ENCODE peak calls at places on chromosomes 12 and 14, in nine cellular contexts. O, L, S, T, Q, D, M, W and H are unnamed samples.

GRCh38 chr12:128570191-128571065 is 253.3 kb downstream of the SLC15A4 start:
- DNase-seq in O (no peak), S (no peak), D (no peak), M (no peak), T (no peak), Q (no peak), W (no peak), L (no peak), H (no peak)

GRCh38 chr12:77979597-77980250 is 149.0 kb downstream of the NAV3 start:
- DNase-seq in O (no peak), W (no peak), M (no peak), T (peak), L (no peak), S (peak), Q (no peak), D (no peak), H (peak)

GRCh38 chr12:119500209-119500608 is 93.4 kb upstream of the TMEM233 start:
- DNase-seq in W (no peak), D (no peak), S (no peak), O (no peak), M (no peak), T (no peak), L (no peak), Q (no peak), H (no peak)

GRCh38 chr12:5922500-5922899 is 22.6 kb downstream of the ANO2 start:
- DNase-seq in O (no peak), Q (no peak), M (no peak), W (no peak), T (no peak), D (no peak), S (no peak), L (no peak), H (no peak)

GRCh38 chr14:100673085-100673806 is 53.4 kb upstream of the DLK1 start:
- DNase-seq in W (peak), O (peak), D (no peak), Q (no peak), T (no peak), M (no peak), L (no peak), S (no peak), H (no peak)

GRCh38 chr12:48973992-48974673 is 2.6 kb upstream of the WNT10B start:
- DNase-seq in O (peak), L (no peak), D (no peak), T (peak), Q (no peak), W (peak), M (no peak), S (peak), H (peak)

GRCh38 chr14:100677152-100677924 is 49.4 kb upstream of the DLK1 start:
- DNase-seq in M (no peak), W (no peak), Q (no peak), S (no peak), L (no peak), D (peak), T (no peak), O (no peak), H (peak)

GRCh38 chr14:74161526-74162158 is 76.9 kb downstream of the LIN52 start:
- DNase-seq in Q (no peak), M (no peak), O (no peak), S (no peak), L (no peak), T (no peak), W (no peak), D (no peak), H (no peak)

GRCh38 chr12:24730461-24730896 is 218.4 kb downstream of the BCAT1 start:
- DNase-seq in W (no peak), O (no peak), L (no peak), Q (no peak), S (no peak), M (no peak), T (no peak), D (no peak), H (no peak)

GRCh38 chr12:107328442-107329133 is 235.2 kb upstream of the CRY1 start:
- DNase-seq in O (no peak), S (peak), T (peak), D (no peak), M (peak), Q (no peak), W (no peak), L (no peak), H (peak)

GRCh38 chr14:53613404-53614253 is 343.0 kb downstream of the BMP4 start:
- DNase-seq in S (peak), Q (no peak), L (no peak), D (no peak), W (no peak), M (peak), T (no peak), O (peak), H (no peak)

GRCh38 chr14:90651405-90651804 is 164.8 kb downstream of the TTC7B start:
- DNase-seq in Q (no peak), W (no peak), L (no peak), M (no peak), O (no peak), T (no peak), S (no peak), D (no peak), H (no peak)
- H3K4me3 ChIP-seq in Q (no peak), W (no peak), L (no peak), M (no peak), O (no peak), T (no peak), S (no peak), D (no peak), H (no peak)

DNA sequence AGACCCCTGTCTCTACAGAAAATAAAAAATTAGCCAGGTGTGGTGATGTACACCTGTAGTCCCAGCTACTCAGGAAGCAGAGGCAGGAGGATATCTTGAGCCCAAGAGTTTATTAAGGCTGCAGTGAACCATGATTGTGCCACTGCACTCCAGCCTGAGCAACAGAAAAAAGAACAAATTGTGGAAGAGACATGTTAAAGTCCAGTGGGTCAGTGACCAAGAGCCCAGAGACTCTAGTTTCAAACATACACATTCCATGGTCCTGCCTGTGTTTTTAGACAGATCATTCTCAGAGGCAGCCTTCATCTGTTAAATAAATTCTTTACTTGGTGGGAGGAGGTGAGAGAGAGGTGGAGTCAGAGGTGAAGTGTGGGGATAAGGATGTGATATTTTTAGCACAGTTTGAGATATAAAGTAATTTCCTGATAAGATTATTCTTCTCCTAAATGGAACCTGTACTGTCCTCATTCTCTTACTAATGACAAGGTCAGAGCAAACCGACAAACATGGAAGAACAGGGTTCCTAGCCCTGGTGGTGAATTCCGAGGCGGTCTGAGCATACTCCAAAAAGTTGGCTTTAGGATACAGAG is 48.7 kb downstream of the RASSF3 start:
- DNase-seq in S (no peak), Q (no peak), T (no peak), M (no peak), W (no peak), O (no peak), L (no peak), D (no peak), H (no peak)
- H3K4me3 ChIP-seq in S (no peak), Q (no peak), T (no peak), M (no peak), W (no peak), O (no peak), L (no peak), D (no peak), H (no peak)

GRCh38 chr14:20215196-20215595 is 8.3 kb upstream of the OR11H6 start:
- DNase-seq in M (no peak), D (no peak), W (no peak), O (no peak), T (peak), S (no peak), Q (no peak), L (no peak), H (no peak)

GRCh38 chr14:20223410-20223809 is at the start of gene OR11H6:
- DNase-seq in S (no peak), M (no peak), L (no peak), Q (no peak), O (no peak), T (no peak), W (no peak), D (no peak), H (no peak)

DNA sequence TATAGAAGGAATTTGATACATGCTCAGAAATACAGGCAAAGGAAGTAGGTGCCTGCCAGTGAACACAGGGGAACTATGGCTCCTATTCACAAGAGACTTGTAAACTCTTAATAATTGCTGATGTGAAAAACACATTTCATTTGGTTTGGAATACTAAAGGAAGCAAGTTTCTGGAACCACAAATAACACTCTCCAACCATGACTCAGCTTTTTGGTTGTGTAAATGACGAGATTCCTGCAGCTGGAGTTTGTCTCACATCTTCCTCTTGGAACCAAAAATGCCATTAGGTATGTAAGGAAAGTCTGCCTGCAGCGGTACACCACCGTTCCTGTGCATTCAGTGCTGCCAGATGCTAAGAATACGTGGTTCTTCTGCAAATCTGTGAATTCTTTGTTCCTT is 4.5 kb upstream of the OR11H6 start:
- DNase-seq in Q (no peak), D (no peak), T (peak), L (no peak), W (no peak), M (no peak), S (no peak), O (no peak), H (no peak)
- H3K4me3 ChIP-seq in Q (no peak), D (no peak), T (no peak), L (no peak), W (no peak), M (no peak), S (no peak), O (no peak), H (no peak)

DNA sequence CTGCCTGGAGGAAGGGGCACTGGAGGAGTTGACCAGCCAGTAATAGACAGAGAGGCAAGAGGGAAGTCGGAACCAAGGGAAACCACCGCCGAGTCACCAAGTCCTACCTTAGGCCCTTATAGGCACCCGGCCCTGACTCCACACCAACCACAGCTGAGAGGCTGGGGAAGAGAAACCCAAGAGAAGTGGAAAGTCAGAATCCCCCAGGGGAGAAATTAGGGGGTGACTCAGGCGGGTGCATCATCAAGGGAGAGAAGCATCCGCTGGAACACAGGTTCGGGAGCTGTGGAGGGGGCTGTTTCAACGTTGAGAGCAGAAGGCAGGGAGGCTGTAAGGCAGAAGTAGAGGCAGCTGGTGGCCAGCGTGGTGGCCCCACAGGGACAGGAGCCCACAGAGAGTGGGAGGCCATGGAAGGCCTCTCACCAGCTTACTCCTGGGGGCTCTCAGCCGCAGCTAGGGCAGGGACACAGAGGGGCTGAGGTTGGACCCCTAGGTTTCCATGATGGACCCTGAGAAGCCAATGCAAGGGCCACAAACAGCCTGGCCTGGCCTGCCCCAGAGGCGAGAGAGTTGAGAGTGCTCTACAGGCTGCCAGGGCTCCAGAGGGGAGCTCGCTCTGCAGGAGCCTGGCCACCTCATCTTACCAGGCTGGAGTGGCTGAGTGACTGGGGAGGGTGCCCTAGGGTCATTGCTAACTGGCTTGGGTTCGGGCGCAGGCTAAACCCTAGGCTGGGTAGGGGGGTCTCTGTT is 1.4 kb upstream of the TRMT61A start:
- DNase-seq in T (peak), Q (no peak), S (no peak), M (no peak), O (no peak), W (no peak), L (no peak), D (no peak), H (no peak)
- H3K4me3 ChIP-seq in T (peak), Q (no peak), S (no peak), M (no peak), O (no peak), W (no peak), L (peak), D (no peak), H (peak)

DNA sequence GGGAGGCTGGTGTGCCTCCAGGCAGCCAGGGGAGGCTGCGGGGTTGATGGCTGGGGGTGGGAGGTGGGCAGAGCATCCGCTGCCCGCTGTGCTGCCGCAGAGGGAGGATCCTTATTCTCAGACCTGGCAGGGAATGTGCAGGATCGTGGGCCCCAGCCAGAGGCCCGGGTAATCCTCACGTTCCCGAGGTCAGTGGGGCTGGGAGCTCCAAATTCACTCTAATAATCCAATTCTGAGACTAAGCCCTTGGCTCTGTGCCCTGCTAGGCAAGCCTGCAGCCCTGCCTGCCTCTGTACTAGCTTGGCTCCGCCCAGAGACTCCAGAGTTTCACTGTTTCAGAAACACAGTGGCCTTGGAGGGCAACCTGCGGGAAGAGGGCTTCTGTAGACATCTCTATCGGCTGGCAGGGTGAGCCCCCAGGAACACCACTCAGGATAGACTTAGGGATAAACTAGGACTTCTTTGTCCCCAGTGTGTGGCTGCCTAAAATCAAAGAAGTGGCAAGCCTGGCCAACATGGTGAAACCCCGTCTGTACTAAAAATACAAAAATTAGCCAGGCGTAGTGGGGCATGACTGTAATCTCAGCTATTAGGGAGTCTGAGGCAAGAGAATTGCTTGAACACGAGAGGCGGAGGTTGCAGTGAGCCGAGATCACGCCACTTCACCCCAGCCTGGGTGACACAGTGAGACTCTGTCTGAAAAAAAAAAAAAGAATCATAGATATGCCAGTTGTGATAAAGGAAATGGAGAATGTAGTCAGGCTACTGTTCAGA is 17.7 kb upstream of the MLEC start:
- DNase-seq in L (no peak), T (no peak), S (peak), O (peak), D (no peak), M (no peak), Q (no peak), W (no peak), H (peak)
- H3K4me3 ChIP-seq in L (peak), T (no peak), S (no peak), O (no peak), D (no peak), M (no peak), Q (no peak), W (no peak), H (no peak)

GRCh38 chr12:27972721-27973120 is at the start of gene PTHLH:
- DNase-seq in M (no peak), O (no peak), T (no peak), D (no peak), S (no peak), W (no peak), L (no peak), Q (no peak), H (no peak)

GRCh38 chr12:27975222-27976136 is 2.9 kb upstream of the PTHLH start:
- DNase-seq in M (no peak), O (peak), L (no peak), D (no peak), W (peak), Q (no peak), T (peak), S (peak), H (peak)

GRCh38 chr12:27973487-27973890 is 956 bp upstream of the PTHLH start:
- DNase-seq in S (no peak), O (no peak), D (no peak), Q (no peak), L (no peak), W (no peak), T (peak), M (no peak), H (no peak)

GRCh38 chr12:27971606-27972005 is 927 bp downstream of the PTHLH start:
- DNase-seq in T (no peak), S (no peak), L (no peak), O (no peak), M (no peak), D (no peak), W (no peak), Q (no peak), H (no peak)

GRCh38 chr12:27974735-27975221 is 2.2 kb upstream of the PTHLH start:
- DNase-seq in T (no peak), M (no peak), S (no peak), W (no peak), L (no peak), Q (no peak), O (no peak), D (no peak), H (no peak)
- H3K4me3 ChIP-seq in T (peak), M (peak), S (peak), W (no peak), L (peak), Q (no peak), O (peak), D (peak), H (peak)

GRCh38 chr14:56002876-56003625 is 115.2 kb upstream of the PELI2 start:
- DNase-seq in M (no peak), T (no peak), Q (peak), D (no peak), W (no peak), L (no peak), O (no peak), S (no peak), H (no peak)

GRCh38 chr14:56004807-56005579 is 113.2 kb upstream of the PELI2 start:
- DNase-seq in Q (no peak), L (no peak), D (peak), M (peak), S (peak), O (no peak), T (peak), W (peak), H (peak)

GRCh38 chr14:56002316-56002715 is 115.9 kb upstream of the PELI2 start:
- DNase-seq in L (no peak), T (peak), Q (no peak), O (no peak), M (peak), W (no peak), S (peak), D (no peak), H (no peak)

GRCh38 chr14:56005580-56006053 is 112.6 kb upstream of the PELI2 start:
- DNase-seq in T (no peak), L (no peak), M (peak), Q (no peak), S (peak), W (no peak), D (no peak), O (no peak), H (peak)

DNA sequence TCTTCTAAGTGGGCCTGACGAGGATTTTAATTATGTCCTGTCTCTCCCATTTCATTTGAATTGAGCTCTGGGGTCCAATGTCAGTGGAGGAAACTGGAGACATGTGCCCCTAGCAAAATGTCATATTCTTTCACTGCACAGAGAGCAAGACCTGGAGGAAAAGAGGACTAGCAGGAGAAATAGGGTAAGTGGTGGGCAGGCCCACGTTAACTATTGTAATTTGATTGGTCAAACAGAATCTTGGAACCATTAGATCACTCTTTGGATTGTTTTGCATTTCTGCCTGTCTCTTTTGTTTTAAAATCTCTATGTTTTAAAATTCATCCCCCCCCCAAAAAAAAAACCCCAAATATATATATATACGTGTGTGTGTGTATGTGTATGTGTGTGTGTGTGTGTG is 113.9 kb upstream of the PELI2 start:
- DNase-seq in M (no peak), L (no peak), O (no peak), S (no peak), D (no peak), T (no peak), Q (no peak), W (no peak), H (no peak)
- H3K4me3 ChIP-seq in M (no peak), L (peak), O (no peak), S (no peak), D (no peak), T (no peak), Q (no peak), W (no peak), H (no peak)

GRCh38 chr14:89206426-89206825 is 210.6 kb downstream of the FOXN3 start:
- DNase-seq in D (no peak), W (no peak), O (no peak), S (no peak), Q (no peak), T (no peak), L (no peak), M (no peak), H (no peak)
- H3K4me3 ChIP-seq in D (no peak), W (no peak), O (no peak), S (no peak), Q (no peak), T (no peak), L (no peak), M (no peak), H (no peak)

GRCh38 chr12:51910168-51910567 is 2.9 kb downstream of the ACVRL1 start:
- DNase-seq in T (peak), M (no peak), W (no peak), Q (no peak), D (no peak), L (no peak), S (no peak), O (no peak), H (no peak)
- H3K4me3 ChIP-seq in T (peak), M (no peak), W (no peak), Q (no peak), D (no peak), L (peak), S (no peak), O (no peak), H (peak)